ENCODE peak calls at places on chromosomes 5 and 9, in five cellular contexts. P is RWPE1, Q is T-cell, U is IMR-90, R is H7. J is an unnamed sample.

GRCh38 chr5:88873447-88873846 is 9.5 kb downstream of the MEF2C start:
- DNase-seq in P (no peak), Q (no peak), U (no peak), R (no peak), J (no peak)

GRCh38 chr5:150138551-150139265 is 16.9 kb downstream of the PDGFRB start:
- DNase-seq in P (no peak), Q (no peak), U (peak), R (peak), J (peak)

GRCh38 chr9:37229882-37230482 is 109.6 kb downstream of the ZCCHC7 start:
- DNase-seq in P (peak), Q (no peak), U (peak), R (no peak), J (no peak)

GRCh38 chr9:116550728-116551436 is 136.2 kb upstream of the TRIM32 start:
- DNase-seq in P (peak), Q (no peak), U (peak), R (no peak), J (peak)

GRCh38 chr9:97811534-97812246 is 41.3 kb upstream of the FOXE1 start:
- DNase-seq in P (peak), Q (no peak), U (peak), R (no peak), J (peak)

GRCh38 chr9:109010676-109011655 is 2.3 kb downstream of the CTNNAL1 start:
- DNase-seq in P (peak), Q (peak), U (peak), R (no peak), J (peak)

GRCh38 chr5:66680227-66680626 is 84.0 kb downstream of the MAST4 start:
- DNase-seq in P (no peak), Q (no peak), U (no peak), R (no peak), J (no peak)

GRCh38 chr5:14574891-14575496 is 6.6 kb upstream of the OTULINL start:
- DNase-seq in P (no peak), Q (no peak), U (no peak), R (no peak), J (no peak)

GRCh38 chr9:88651682-88652633 is 117.0 kb downstream of the NXNL2 start:
- DNase-seq in P (peak), Q (no peak), U (peak), R (no peak), J (peak)

GRCh38 chr5:57470339-57470738 is 12.3 kb downstream of the ACTBL2 start:
- DNase-seq in P (no peak), Q (no peak), U (no peak), R (no peak), J (peak)

GRCh38 chr5:85320495-85320894 is 935.8 kb upstream of the EDIL3 start:
- DNase-seq in P (no peak), Q (no peak), U (no peak), R (no peak), J (no peak)

GRCh38 chr9:126157826-126158431 is 168.7 kb upstream of the MVB12B start:
- DNase-seq in P (no peak), Q (no peak), U (no peak), R (peak), J (no peak)

GRCh38 chr5:40615586-40616193 is 64.0 kb upstream of the PTGER4 start:
- DNase-seq in P (no peak), Q (no peak), U (peak), R (no peak), J (no peak)

GRCh38 chr9:89564257-89564878 is 40.4 kb upstream of the GADD45G start:
- DNase-seq in P (peak), Q (no peak), U (no peak), R (peak), J (no peak)

GRCh38 chr9:92439921-92440750 is 15.9 kb upstream of the OMD start:
- DNase-seq in P (peak), Q (no peak), U (peak), R (no peak), J (peak)